ENCODE peak calls at places on chromosomes 16 and 17, in eight cellular contexts. One of them, this sample, is unnamed.
A peak's percentile ranks its signal among the peaks of the same experiment; 100 is the strongest.

GRCh38 chr17:71790791-71791190 is 330.0 kb upstream of the SOX9 start:
- DNase-seq in MM.1S: no peak
- DNase-seq in GM20000: no peak
- DNase-seq in cardiac muscle cell: no peak
- DNase-seq in RWPE2: no peak
- DNase-seq in B cell: no peak
- DNase-seq in HFF-Myc: no peak
- DNase-seq in ascending aorta: no peak
- DNase-seq in this sample: no peak

GRCh38 chr17:29073520-29073919 is 30.6 kb downstream of the PIPOX start:
- DNase-seq in ascending aorta: no peak
- DNase-seq in RWPE2: no peak
- DNase-seq in GM20000: no peak
- DNase-seq in B cell: no peak
- DNase-seq in HFF-Myc: no peak
- DNase-seq in cardiac muscle cell: no peak
- DNase-seq in MM.1S: no peak
- DNase-seq in this sample: no peak

GRCh38 chr17:68302066-68302564 is 10.8 kb downstream of the ARSG start:
- DNase-seq in B cell: no peak
- DNase-seq in GM20000: no peak
- DNase-seq in cardiac muscle cell: peak; percentile 56
- DNase-seq in ascending aorta: no peak
- DNase-seq in MM.1S: no peak
- DNase-seq in RWPE2: no peak
- DNase-seq in HFF-Myc: no peak
- DNase-seq in this sample: no peak

GRCh38 chr16:69314534-69314933 is 3.4 kb downstream of the VPS4A start:
- DNase-seq in RWPE2: no peak
- DNase-seq in HFF-Myc: no peak
- DNase-seq in cardiac muscle cell: no peak
- DNase-seq in GM20000: no peak
- DNase-seq in ascending aorta: no peak
- DNase-seq in MM.1S: no peak
- DNase-seq in B cell: no peak
- DNase-seq in this sample: no peak

GRCh38 chr17:14790518-14790917 is 474.6 kb downstream of the PMP22 start:
- DNase-seq in cardiac muscle cell: peak; percentile 62
- DNase-seq in HFF-Myc: no peak
- DNase-seq in GM20000: no peak
- DNase-seq in RWPE2: no peak
- DNase-seq in ascending aorta: no peak
- DNase-seq in MM.1S: no peak
- DNase-seq in B cell: peak; percentile 48
- DNase-seq in this sample: no peak

GRCh38 chr16:15765880-15766279 is 90.9 kb downstream of the MYH11 start:
- DNase-seq in HFF-Myc: no peak
- DNase-seq in MM.1S: peak; percentile 64
- DNase-seq in cardiac muscle cell: peak; percentile 35
- DNase-seq in GM20000: peak; percentile 81
- DNase-seq in B cell: peak; percentile 78
- DNase-seq in RWPE2: no peak
- DNase-seq in ascending aorta: no peak
- DNase-seq in this sample: peak; percentile 81

GRCh38 chr17:21379080-21379711 is 3.0 kb downstream of the KCNJ12 start:
- DNase-seq in RWPE2: no peak
- DNase-seq in B cell: no peak
- DNase-seq in HFF-Myc: no peak
- DNase-seq in ascending aorta: no peak
- DNase-seq in GM20000: no peak
- DNase-seq in cardiac muscle cell: no peak
- DNase-seq in MM.1S: no peak
- DNase-seq in this sample: no peak

GRCh38 chr17:77353684-77354419 is 213.1 kb downstream of the SEC14L1 start:
- DNase-seq in HFF-Myc: no peak
- DNase-seq in ascending aorta: no peak
- DNase-seq in MM.1S: no peak
- DNase-seq in B cell: no peak
- DNase-seq in cardiac muscle cell: peak; percentile 17
- DNase-seq in GM20000: no peak
- DNase-seq in RWPE2: no peak
- DNase-seq in this sample: no peak

GRCh38 chr17:78174870-78175642 is 6.7 kb downstream of the SYNGR2 start:
- DNase-seq in cardiac muscle cell: no peak
- DNase-seq in B cell: no peak
- DNase-seq in GM20000: no peak
- DNase-seq in MM.1S: no peak
- DNase-seq in HFF-Myc: no peak
- DNase-seq in ascending aorta: no peak
- DNase-seq in RWPE2: no peak
- DNase-seq in this sample: no peak

GRCh38 chr17:41540921-41541625 is 13.0 kb upstream of the KRT19 start:
- DNase-seq in ascending aorta: no peak
- DNase-seq in GM20000: no peak
- DNase-seq in MM.1S: no peak
- DNase-seq in RWPE2: no peak
- DNase-seq in cardiac muscle cell: no peak
- DNase-seq in HFF-Myc: no peak
- DNase-seq in B cell: no peak
- DNase-seq in this sample: no peak

GRCh38 chr16:56771558-56772279 is 41.8 kb downstream of the NUP93 start:
- DNase-seq in cardiac muscle cell: no peak
- DNase-seq in RWPE2: no peak
- DNase-seq in GM20000: peak; percentile 12
- DNase-seq in B cell: no peak
- DNase-seq in ascending aorta: no peak
- DNase-seq in HFF-Myc: no peak
- DNase-seq in MM.1S: no peak
- DNase-seq in this sample: no peak
- TF ChIP-seq CTCF in cardiac muscle cell: no peak
- TF ChIP-seq CTCF in RWPE2: no peak
- TF ChIP-seq CTCF in GM20000: no peak
- TF ChIP-seq CTCF in B cell: no peak
- TF ChIP-seq CTCF in ascending aorta: no peak
- TF ChIP-seq CTCF in HFF-Myc: no peak
- TF ChIP-seq CTCF in MM.1S: no peak
- TF ChIP-seq CTCF in this sample: no peak

GRCh38 chr17:81603846-81604610 is 32.9 kb downstream of the NPLOC4 start:
- DNase-seq in GM20000: no peak
- DNase-seq in MM.1S: no peak
- DNase-seq in B cell: no peak
- DNase-seq in RWPE2: no peak
- DNase-seq in HFF-Myc: no peak
- DNase-seq in ascending aorta: no peak
- DNase-seq in cardiac muscle cell: no peak
- DNase-seq in this sample: no peak

GRCh38 chr17:81601525-81602120 is 35.3 kb downstream of the NPLOC4 start:
- DNase-seq in GM20000: peak; percentile 80
- DNase-seq in ascending aorta: no peak
- DNase-seq in B cell: peak; percentile 62
- DNase-seq in MM.1S: peak; percentile 64
- DNase-seq in HFF-Myc: peak; percentile 49
- DNase-seq in cardiac muscle cell: peak; percentile 86
- DNase-seq in RWPE2: no peak
- DNase-seq in this sample: peak; percentile 78

GRCh38 chr17:81599719-81600486 is 37.0 kb downstream of the NPLOC4 start:
- DNase-seq in cardiac muscle cell: no peak
- DNase-seq in HFF-Myc: no peak
- DNase-seq in MM.1S: no peak
- DNase-seq in GM20000: no peak
- DNase-seq in B cell: no peak
- DNase-seq in RWPE2: no peak
- DNase-seq in ascending aorta: no peak
- DNase-seq in this sample: no peak
- TF ChIP-seq CTCF in cardiac muscle cell: no peak
- TF ChIP-seq CTCF in HFF-Myc: no peak
- TF ChIP-seq CTCF in MM.1S: no peak
- TF ChIP-seq CTCF in GM20000: no peak
- TF ChIP-seq CTCF in B cell: no peak
- TF ChIP-seq CTCF in RWPE2: no peak
- TF ChIP-seq CTCF in ascending aorta: no peak
- TF ChIP-seq CTCF in this sample: no peak

GRCh38 chr17:8121531-8122390 is 2.1 kb downstream of the HES7 start:
- DNase-seq in ascending aorta: no peak
- DNase-seq in HFF-Myc: no peak
- DNase-seq in cardiac muscle cell: peak; percentile 66
- DNase-seq in MM.1S: peak; percentile 62
- DNase-seq in RWPE2: no peak
- DNase-seq in B cell: no peak
- DNase-seq in GM20000: peak; percentile 85
- DNase-seq in this sample: peak; percentile 77

GRCh38 chr17:8119575-8120519 is 1.5 kb upstream of the ALOXE3 start:
- DNase-seq in ascending aorta: no peak
- DNase-seq in RWPE2: no peak
- DNase-seq in B cell: peak; percentile 86
- DNase-seq in GM20000: peak; percentile 74
- DNase-seq in MM.1S: peak; percentile 94
- DNase-seq in HFF-Myc: peak; percentile 88
- DNase-seq in cardiac muscle cell: peak; percentile 94
- DNase-seq in this sample: peak; percentile 67

GRCh38 chr17:8122391-8122922 is 1.4 kb downstream of the HES7 start:
- DNase-seq in B cell: no peak
- DNase-seq in ascending aorta: no peak
- DNase-seq in MM.1S: no peak
- DNase-seq in GM20000: no peak
- DNase-seq in RWPE2: no peak
- DNase-seq in HFF-Myc: no peak
- DNase-seq in cardiac muscle cell: no peak
- DNase-seq in this sample: no peak

GRCh38 chr17:8118769-8119574 is 658 bp upstream of the ALOXE3 start:
- DNase-seq in RWPE2: no peak
- DNase-seq in B cell: peak; percentile 85
- DNase-seq in MM.1S: peak; percentile 85
- DNase-seq in cardiac muscle cell: peak; percentile 84
- DNase-seq in ascending aorta: peak; percentile 63
- DNase-seq in GM20000: peak; percentile 87
- DNase-seq in HFF-Myc: no peak
- DNase-seq in this sample: peak; percentile 89

DNA sequence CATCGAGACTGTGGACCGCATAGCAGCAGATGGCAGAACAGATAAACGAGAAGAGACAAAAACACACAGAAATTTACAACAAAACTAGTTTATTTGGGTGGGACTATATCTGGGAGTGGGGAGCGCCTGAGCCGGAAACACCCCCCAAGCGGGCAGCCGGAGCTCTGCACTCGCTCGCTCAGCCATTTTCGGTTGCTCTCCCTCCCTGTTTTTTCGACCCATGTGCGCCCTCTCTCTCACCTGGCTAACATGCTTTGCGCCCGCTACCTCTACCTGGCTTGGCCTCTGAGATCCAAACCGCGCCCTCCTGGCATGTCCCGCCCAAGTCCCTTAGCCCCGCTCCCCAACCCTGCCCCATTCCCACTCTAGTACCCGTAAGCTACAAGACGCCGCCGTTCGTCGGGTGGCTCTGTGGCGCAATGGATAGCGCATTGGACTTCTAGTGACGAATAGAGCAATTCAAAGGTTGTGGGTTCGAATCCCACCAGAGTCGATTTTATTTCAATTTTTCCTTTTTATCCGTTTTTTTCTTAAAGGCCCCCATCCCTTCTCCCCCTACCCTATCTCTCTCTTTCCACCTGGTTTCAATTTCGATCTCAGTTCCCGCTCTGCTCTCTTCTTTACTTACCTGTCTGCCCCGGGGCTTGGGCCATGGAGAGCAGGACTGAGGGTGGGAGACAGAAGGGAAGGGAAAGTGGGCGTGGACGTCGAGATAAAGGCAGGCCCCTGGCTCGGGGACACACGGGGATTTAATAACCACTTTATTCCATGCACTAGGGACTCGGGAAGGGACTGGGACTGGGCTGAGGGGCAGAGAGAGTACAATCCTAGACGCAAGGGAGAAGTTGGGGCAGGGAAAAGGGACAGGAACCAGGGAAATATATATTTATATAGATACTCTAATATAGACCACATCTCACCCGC is 2.5 kb upstream of the ALOXE3 start:
- DNase-seq in MM.1S: peak; percentile 89
- DNase-seq in HFF-Myc: no peak
- DNase-seq in RWPE2: peak; percentile 94
- DNase-seq in ascending aorta: no peak
- DNase-seq in B cell: peak; percentile 54
- DNase-seq in cardiac muscle cell: peak; percentile 70
- DNase-seq in GM20000: peak; percentile 78
- DNase-seq in this sample: peak; percentile 71
- TF ChIP-seq CTCF in MM.1S: peak; percentile 44
- TF ChIP-seq CTCF in HFF-Myc: peak; percentile 27
- TF ChIP-seq CTCF in RWPE2: peak; percentile 13
- TF ChIP-seq CTCF in ascending aorta: no peak
- TF ChIP-seq CTCF in B cell: peak; percentile 50
- TF ChIP-seq CTCF in cardiac muscle cell: peak; percentile 27
- TF ChIP-seq CTCF in GM20000: peak; percentile 5
- TF ChIP-seq CTCF in this sample: peak; percentile 12

GRCh38 chr16:81403208-81403600 is 41.4 kb upstream of the CMIP start:
- DNase-seq in cardiac muscle cell: no peak
- DNase-seq in HFF-Myc: no peak
- DNase-seq in GM20000: no peak
- DNase-seq in RWPE2: no peak
- DNase-seq in B cell: no peak
- DNase-seq in MM.1S: no peak
- DNase-seq in ascending aorta: no peak
- DNase-seq in this sample: no peak
- TF ChIP-seq CTCF in cardiac muscle cell: no peak
- TF ChIP-seq CTCF in HFF-Myc: no peak
- TF ChIP-seq CTCF in GM20000: no peak
- TF ChIP-seq CTCF in RWPE2: no peak
- TF ChIP-seq CTCF in B cell: no peak
- TF ChIP-seq CTCF in MM.1S: no peak
- TF ChIP-seq CTCF in ascending aorta: no peak
- TF ChIP-seq CTCF in this sample: no peak

DNA sequence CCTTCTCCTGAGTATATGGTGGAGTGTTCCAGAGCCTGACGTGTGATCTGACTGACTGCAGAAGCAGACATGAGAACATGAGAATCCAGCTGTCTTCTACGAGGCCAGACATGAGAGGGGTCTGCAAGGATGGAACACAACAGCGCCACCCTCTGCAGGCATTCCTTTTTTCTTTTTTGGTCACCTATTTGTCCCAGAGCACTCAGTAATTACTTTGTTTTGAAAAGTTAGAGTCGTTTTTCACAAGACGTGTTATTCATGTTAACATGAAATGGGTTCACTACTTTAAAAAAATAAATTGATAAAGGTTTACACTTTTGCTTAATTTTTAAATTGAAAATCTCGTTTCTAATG is 43.8 kb upstream of the ATP2A3 start:
- DNase-seq in ascending aorta: no peak
- DNase-seq in MM.1S: no peak
- DNase-seq in cardiac muscle cell: no peak
- DNase-seq in RWPE2: no peak
- DNase-seq in GM20000: no peak
- DNase-seq in B cell: no peak
- DNase-seq in HFF-Myc: no peak
- DNase-seq in this sample: no peak
- TF ChIP-seq CTCF in ascending aorta: no peak
- TF ChIP-seq CTCF in MM.1S: no peak
- TF ChIP-seq CTCF in cardiac muscle cell: peak; percentile 21
- TF ChIP-seq CTCF in RWPE2: no peak
- TF ChIP-seq CTCF in GM20000: no peak
- TF ChIP-seq CTCF in B cell: no peak
- TF ChIP-seq CTCF in HFF-Myc: no peak
- TF ChIP-seq CTCF in this sample: no peak

This sample was measured in GM13976.